ENCODE peak calls at places on chromosomes 7 and 10, in four cellular contexts. P, K, E and S are unnamed samples.

GRCh38 chr10:49187950-49188761 is at the start of gene TMEM273:
- DNase-seq in P (peak), K (no peak), E (no peak), S (no peak)

GRCh38 chr7:8387551-8388256 is 45.7 kb upstream of the NXPH1 start:
- DNase-seq in P (no peak), K (no peak), E (no peak), S (no peak)

GRCh38 chr7:81499262-81500116 is 270.4 kb downstream of the HGF start:
- DNase-seq in P (peak), K (no peak), E (peak), S (peak)

GRCh38 chr7:35263396-35263795 is 9.5 kb upstream of the TBX20 start:
- DNase-seq in P (no peak), K (no peak), E (no peak), S (no peak)

GRCh38 chr7:29146082-29146706 is at the start of gene CPVL:
- DNase-seq in P (no peak), K (no peak), E (peak), S (no peak)

GRCh38 chr10:67839957-67840356 is 2.0 kb upstream of the DNAJC12 start:
- DNase-seq in P (peak), K (no peak), E (no peak), S (peak)

GRCh38 chr7:15175103-15175502 is 272.6 kb upstream of the DGKB start:
- DNase-seq in P (no peak), K (no peak), E (no peak), S (no peak)

GRCh38 chr7:73304071-73304470 is 4.6 kb downstream of the NSUN5 start:
- DNase-seq in P (no peak), K (no peak), E (no peak), S (no peak)

GRCh38 chr10:71094712-71095390 is 117.5 kb upstream of the UNC5B start:
- DNase-seq in P (peak), K (peak), E (no peak), S (no peak)

GRCh38 chr7:968205-968754 is 7.1 kb downstream of the COX19 start:
- DNase-seq in P (no peak), K (no peak), E (no peak), S (no peak)

GRCh38 chr10:3720228-3721019 is 64.6 kb downstream of the KLF6 start:
- DNase-seq in P (peak), K (no peak), E (no peak), S (peak)

GRCh38 chr7:150374026-150374425 is 5.1 kb upstream of the ZNF775 start:
- DNase-seq in P (no peak), K (no peak), E (no peak), S (no peak)

GRCh38 chr10:58820386-58820785 is 307.7 kb downstream of the BICC1 start:
- DNase-seq in P (no peak), K (no peak), E (no peak), S (no peak)